ENCODE peak calls at places on chromosomes 16 and 17, in five cellular contexts. N, L, E, V and P are unnamed samples.
A peak's percentile ranks its signal among the peaks of the same experiment; 100 is the strongest.

GRCh38 chr17:74297941-74298340 is 23.9 kb downstream of the DNAI2 start:
- DNase-seq in N (no peak), L (no peak), E (no peak), V (no peak), P (peak; percentile 82)

GRCh38 chr16:67844441-67844840 is 2.3 kb upstream of the NUTF2 start:
- DNase-seq in N (no peak), L (no peak), E (no peak), V (no peak), P (peak; percentile 74)

GRCh38 chr17:20267459-20267842 is 199.9 kb downstream of the LGALS9B start:
- DNase-seq in N (peak; percentile 22), L (peak; percentile 34), E (no peak), V (no peak), P (no peak)

GRCh38 chr17:29664743-29665479 is 42.2 kb upstream of the CORO6 start:
- DNase-seq in N (peak; percentile 50), L (no peak), E (no peak), V (no peak), P (peak; percentile 82)

GRCh38 chr17:53818271-53818670 is 4.5 kb upstream of the KIF2B start:
- DNase-seq in N (no peak), L (no peak), E (no peak), V (no peak), P (no peak)

GRCh38 chr16:88810166-88810867 is 1.4 kb downstream of the APRT start:
- DNase-seq in N (no peak), L (no peak), E (no peak), V (no peak), P (peak; percentile 26)

GRCh38 chr17:49592263-49592662 is 16.6 kb downstream of the NXPH3 start:
- DNase-seq in N (no peak), L (no peak), E (no peak), V (no peak), P (no peak)

GRCh38 chr17:794876-795275 is 12.7 kb downstream of the MRM3 start:
- DNase-seq in N (peak; percentile 77), L (peak; percentile 34), E (peak; percentile 62), V (peak; percentile 88), P (peak; percentile 37)

GRCh38 chr16:75481475-75481874 is 13.8 kb downstream of the CHST6 start:
- DNase-seq in N (no peak), L (no peak), E (no peak), V (no peak), P (no peak)

GRCh38 chr16:82031116-82032084 is 3.7 kb upstream of the HSD17B2 start:
- DNase-seq in N (peak; percentile 79), L (no peak), E (no peak), V (no peak), P (peak; percentile 65)

GRCh38 chr16:50313596-50314483 is 47.5 kb downstream of the ADCY7 start:
- DNase-seq in N (peak; percentile 88), L (peak; percentile 67), E (peak; percentile 75), V (peak; percentile 84), P (no peak)

GRCh38 chr17:12342609-12343248 is 322.1 kb downstream of the MAP2K4 start:
- DNase-seq in N (peak; percentile 2), L (no peak), E (no peak), V (no peak), P (no peak)

GRCh38 chr16:67459066-67459857 is 21.7 kb downstream of the ATP6V0D1 start:
- DNase-seq in N (peak; percentile 25), L (no peak), E (no peak), V (no peak), P (no peak)

GRCh38 chr16:85633438-85633743 is 20.3 kb downstream of the GSE1 start:
- DNase-seq in N (no peak), L (no peak), E (no peak), V (no peak), P (no peak)

GRCh38 chr16:78764478-78764877 is 665.0 kb downstream of the WWOX start:
- DNase-seq in N (no peak), L (no peak), E (no peak), V (no peak), P (no peak)

GRCh38 chr17:55279788-55280579 is 15.2 kb downstream of the HLF start:
- DNase-seq in N (no peak), L (no peak), E (no peak), V (no peak), P (no peak)

GRCh38 chr16:11056989-11057645 is 112.8 kb downstream of the CLEC16A start:
- DNase-seq in N (no peak), L (no peak), E (no peak), V (no peak), P (peak; percentile 12)

GRCh38 chr17:74288785-74289184 is 14.8 kb downstream of the DNAI2 start:
- DNase-seq in N (no peak), L (no peak), E (no peak), V (no peak), P (peak; percentile 74)

GRCh38 chr17:40023590-40024292 is 8.5 kb downstream of the CSF3 start:
- DNase-seq in N (peak; percentile 20), L (no peak), E (no peak), V (no peak), P (no peak)

GRCh38 chr16:89924925-89925307 is 1.8 kb downstream of the TUBB3 start:
- DNase-seq in N (no peak), L (no peak), E (no peak), V (no peak), P (no peak)

GRCh38 chr17:42155614-42156045 is 841 bp upstream of the RAB5C start:
- DNase-seq in N (no peak), L (no peak), E (no peak), V (no peak), P (no peak)

GRCh38 chr17:50067996-50068395 is 12.1 kb downstream of the ITGA3 start:
- DNase-seq in N (no peak), L (no peak), E (no peak), V (peak; percentile 60), P (no peak)

GRCh38 chr16:87671715-87672270 is 69.5 kb downstream of the JPH3 start:
- DNase-seq in N (no peak), L (no peak), E (no peak), V (no peak), P (no peak)

GRCh38 chr17:17796787-17797061 is 40.1 kb downstream of the SREBF1 start:
- DNase-seq in N (no peak), L (no peak), E (no peak), V (no peak), P (no peak)

GRCh38 chr16:87317766-87318121 is 552 bp upstream of the C16orf95 start:
- DNase-seq in N (peak; percentile 76), L (no peak), E (peak; percentile 69), V (peak; percentile 85), P (peak; percentile 40)

GRCh38 chr16:53821487-53821886 is 117.5 kb downstream of the FTO start:
- DNase-seq in N (no peak), L (no peak), E (no peak), V (no peak), P (peak; percentile 65)

GRCh38 chr17:29120439-29120838 is 59.8 kb downstream of the MYO18A start:
- DNase-seq in N (no peak), L (no peak), E (no peak), V (no peak), P (no peak)

GRCh38 chr17:17675925-17676534 is 5.2 kb upstream of the RAI1 start:
- DNase-seq in N (no peak), L (no peak), E (peak; percentile 69), V (peak; percentile 27), P (peak; percentile 99)

GRCh38 chr16:11052080-11052808 is 107.9 kb downstream of the CLEC16A start:
- DNase-seq in N (no peak), L (peak; percentile 5), E (peak; percentile 92), V (no peak), P (no peak)

GRCh38 chr17:1108810-1109605 is 70.8 kb downstream of the ABR start:
- DNase-seq in N (peak; percentile 75), L (peak; percentile 73), E (peak; percentile 78), V (peak; percentile 94), P (peak; percentile 62)

GRCh38 chr16:75010427-75010826 is 11.6 kb downstream of the ZNRF1 start:
- DNase-seq in N (no peak), L (no peak), E (no peak), V (no peak), P (no peak)

GRCh38 chr17:28953444-28954118 is 2.3 kb upstream of the PHF12 start:
- DNase-seq in N (peak; percentile 61), L (peak; percentile 19), E (peak; percentile 70), V (no peak), P (peak; percentile 19)

GRCh38 chr17:62800580-62800979 is 7.5 kb downstream of the MARCHF10 start:
- DNase-seq in N (no peak), L (no peak), E (no peak), V (no peak), P (peak; percentile 82)